ENCODE peak calls at places on chromosomes 1 and 21, in ten cellular contexts. E is GM12878, X is adrenal gland, J is body of pancreas, B is thyroid gland, C is heart left ventricle, N is HCT116, G is lower leg skin, S is uterus, P is ovary. Y is an unnamed sample.

GRCh38 chr1:1305300-1306069 is 2.2 kb downstream of the ACAP3 start:
- DNase-seq in E (no peak), X (peak), J (peak), B (peak), C (peak), N (no peak), G (peak), S (peak), P (peak), Y (peak)

GRCh38 chr1:194818674-194819073 is 1632.3 kb upstream of the B3GALT2 start:
- DNase-seq in E (no peak), X (no peak), J (no peak), B (no peak), C (no peak), N (no peak), G (no peak), S (no peak), P (no peak), Y (no peak)

GRCh38 chr1:11598461-11598860 is 55.8 kb downstream of the FBXO2 start:
- DNase-seq in E (no peak), X (no peak), J (no peak), B (no peak), C (no peak), N (no peak), G (no peak), S (no peak), P (no peak), Y (no peak)

GRCh38 chr1:155068599-155068998 is 5.1 kb downstream of the EFNA4 start:
- DNase-seq in E (no peak), X (no peak), J (no peak), B (no peak), C (no peak), N (no peak), G (no peak), S (no peak), P (no peak), Y (no peak)

GRCh38 chr1:166944186-166944967 is 31.0 kb downstream of the ILDR2 start:
- DNase-seq in E (no peak), X (no peak), J (no peak), B (no peak), C (no peak), N (no peak), G (no peak), S (no peak), P (no peak), Y (no peak)

GRCh38 chr1:212950243-212951057 is at the start of gene VASH2:
- DNase-seq in E (peak), X (peak), J (peak), B (peak), C (peak), N (peak), G (peak), S (peak), P (peak), Y (peak)

GRCh38 chr1:110476028-110476765 is 25.2 kb downstream of the PROK1 start:
- DNase-seq in E (no peak), X (no peak), J (no peak), B (peak), C (no peak), N (no peak), G (no peak), S (no peak), P (no peak), Y (no peak)

GRCh38 chr1:145977486-145978476 is 13.3 kb downstream of the POLR3GL start:
- DNase-seq in E (no peak), X (peak), J (peak), B (peak), C (no peak), N (peak), G (no peak), S (peak), P (peak), Y (no peak)

GRCh38 chr1:108034396-108034795 is 69.4 kb upstream of the VAV3 start:
- DNase-seq in E (no peak), X (no peak), J (no peak), B (no peak), C (no peak), N (no peak), G (no peak), S (no peak), P (no peak), Y (no peak)

GRCh38 chr1:103457856-103458255 is 67.6 kb upstream of the RNPC3 start:
- DNase-seq in E (no peak), X (no peak), J (no peak), B (no peak), C (no peak), N (no peak), G (no peak), S (no peak), P (no peak), Y (no peak)

GRCh38 chr1:183593356-183593755 is 3.1 kb upstream of the NCF2 start:
- DNase-seq in E (peak), X (no peak), J (peak), B (no peak), C (no peak), N (no peak), G (no peak), S (no peak), P (no peak), Y (no peak)

GRCh38 chr1:93442276-93442675 is 5.6 kb upstream of the FNBP1L start:
- DNase-seq in E (no peak), X (no peak), J (peak), B (no peak), C (no peak), N (no peak), G (no peak), S (no peak), P (no peak), Y (no peak)

GRCh38 chr1:2104621-2105427 is 54.6 kb downstream of the PRKCZ start:
- DNase-seq in E (no peak), X (no peak), J (peak), B (peak), C (peak), N (no peak), G (no peak), S (no peak), P (no peak), Y (no peak)

GRCh38 chr21:38980416-38981319 is 174.9 kb downstream of the ETS2 start:
- DNase-seq in E (no peak), X (no peak), J (no peak), B (no peak), C (no peak), N (no peak), G (no peak), S (no peak), P (no peak), Y (no peak)

GRCh38 chr1:43302721-43303476 is 2.1 kb downstream of the TIE1 start:
- DNase-seq in E (no peak), X (no peak), J (no peak), B (no peak), C (no peak), N (no peak), G (no peak), S (no peak), P (no peak), Y (no peak)

GRCh38 chr1:62436039-62436465 is 797 bp upstream of the USP1 start:
- DNase-seq in E (no peak), X (no peak), J (no peak), B (no peak), C (peak), N (no peak), G (no peak), S (no peak), P (peak), Y (peak)

GRCh38 chr1:86739901-86740507 is 35.6 kb downstream of the SH3GLB1 start:
- DNase-seq in E (peak), X (no peak), J (no peak), B (no peak), C (no peak), N (no peak), G (no peak), S (no peak), P (no peak), Y (no peak)

GRCh38 chr1:207935166-207935583 is 24.2 kb upstream of the CD34 start:
- DNase-seq in E (peak), X (no peak), J (no peak), B (no peak), C (no peak), N (no peak), G (no peak), S (no peak), P (no peak), Y (no peak)

GRCh38 chr21:42755766-42756579 is 102.6 kb downstream of the PDE9A start:
- DNase-seq in E (no peak), X (no peak), J (no peak), B (no peak), C (peak), N (no peak), G (no peak), S (no peak), P (no peak), Y (no peak)

GRCh38 chr1:164475834-164476233 is 83.2 kb upstream of the PBX1 start:
- DNase-seq in E (no peak), X (no peak), J (no peak), B (no peak), C (no peak), N (no peak), G (no peak), S (no peak), P (no peak), Y (no peak)

GRCh38 chr1:181097242-181097641 is 8.7 kb downstream of the IER5 start:
- DNase-seq in E (no peak), X (no peak), J (no peak), B (no peak), C (no peak), N (no peak), G (no peak), S (no peak), P (no peak), Y (no peak)

GRCh38 chr1:72037745-72038343 is 244.5 kb downstream of the NEGR1 start:
- DNase-seq in E (no peak), X (no peak), J (peak), B (peak), C (no peak), N (peak), G (no peak), S (no peak), P (no peak), Y (no peak)

GRCh38 chr1:227786673-227787512 is 28.6 kb upstream of the PRSS38 start:
- DNase-seq in E (no peak), X (peak), J (no peak), B (peak), C (no peak), N (no peak), G (peak), S (no peak), P (no peak), Y (no peak)

GRCh38 chr1:89632213-89633102 is 462 bp upstream of the LRRC8C start:
- DNase-seq in E (no peak), X (peak), J (peak), B (peak), C (peak), N (peak), G (peak), S (peak), P (peak), Y (peak)

GRCh38 chr1:150629115-150629928 is at the start of gene ENSA:
- DNase-seq in E (peak), X (peak), J (peak), B (peak), C (peak), N (peak), G (peak), S (peak), P (peak), Y (peak)
- TF ChIP-seq POLR2A in E (peak), X (peak), J (peak), B (peak), C (peak), N (peak), G (peak), S (peak), P (peak), Y (peak)

GRCh38 chr1:16212251-16212961 is at the start of gene ARHGEF19:
- DNase-seq in E (no peak), X (no peak), J (peak), B (peak), C (no peak), N (no peak), G (no peak), S (no peak), P (no peak), Y (no peak)
- TF ChIP-seq POLR2A in E (no peak), X (no peak), J (peak), B (peak), C (no peak), N (no peak), G (no peak), S (no peak), P (no peak), Y (no peak)

GRCh38 chr1:99265124-99265523 is 832 bp downstream of the PLPPR4 start:
- DNase-seq in E (no peak), X (no peak), J (no peak), B (no peak), C (no peak), N (no peak), G (no peak), S (no peak), P (no peak), Y (no peak)

GRCh38 chr1:99266731-99267130 is 2.4 kb downstream of the PLPPR4 start:
- DNase-seq in E (no peak), X (no peak), J (no peak), B (no peak), C (no peak), N (no peak), G (no peak), S (no peak), P (no peak), Y (no peak)

GRCh38 chr1:99269321-99269720 is 5.0 kb downstream of the PLPPR4 start:
- DNase-seq in E (no peak), X (no peak), J (no peak), B (no peak), C (no peak), N (no peak), G (no peak), S (no peak), P (no peak), Y (no peak)

GRCh38 chr1:99268021-99268420 is 3.7 kb downstream of the PLPPR4 start:
- DNase-seq in E (no peak), X (no peak), J (no peak), B (no peak), C (no peak), N (no peak), G (no peak), S (no peak), P (no peak), Y (no peak)

GRCh38 chr1:99264201-99265021 is at the start of gene PLPPR4:
- DNase-seq in E (no peak), X (peak), J (peak), B (peak), C (peak), N (peak), G (peak), S (peak), P (no peak), Y (peak)
- TF ChIP-seq POLR2A in E (no peak), X (no peak), J (no peak), B (no peak), C (no peak), N (no peak), G (no peak), S (no peak), P (no peak), Y (no peak)

GRCh38 chr1:192810253-192810880 is 1.5 kb downstream of the RGS2 start:
- DNase-seq in E (no peak), X (peak), J (peak), B (no peak), C (no peak), N (no peak), G (no peak), S (no peak), P (no peak), Y (no peak)

GRCh38 chr1:192811594-192812239 is 2.9 kb downstream of the RGS2 start:
- DNase-seq in E (no peak), X (no peak), J (no peak), B (no peak), C (no peak), N (no peak), G (no peak), S (no peak), P (no peak), Y (no peak)

GRCh38 chr1:192814805-192815204 is 6.0 kb downstream of the RGS2 start:
- DNase-seq in E (no peak), X (no peak), J (no peak), B (no peak), C (no peak), N (no peak), G (no peak), S (no peak), P (no peak), Y (no peak)

GRCh38 chr1:192809286-192810252 is 730 bp downstream of the RGS2 start:
- DNase-seq in E (no peak), X (peak), J (peak), B (no peak), C (no peak), N (no peak), G (no peak), S (peak), P (no peak), Y (no peak)

GRCh38 chr1:192812420-192813209 is 3.8 kb downstream of the RGS2 start:
- DNase-seq in E (no peak), X (no peak), J (no peak), B (no peak), C (no peak), N (no peak), G (no peak), S (no peak), P (no peak), Y (no peak)
- TF ChIP-seq POLR2A in E (no peak), X (peak), J (peak), B (no peak), C (no peak), N (no peak), G (no peak), S (no peak), P (no peak), Y (no peak)

DNA sequence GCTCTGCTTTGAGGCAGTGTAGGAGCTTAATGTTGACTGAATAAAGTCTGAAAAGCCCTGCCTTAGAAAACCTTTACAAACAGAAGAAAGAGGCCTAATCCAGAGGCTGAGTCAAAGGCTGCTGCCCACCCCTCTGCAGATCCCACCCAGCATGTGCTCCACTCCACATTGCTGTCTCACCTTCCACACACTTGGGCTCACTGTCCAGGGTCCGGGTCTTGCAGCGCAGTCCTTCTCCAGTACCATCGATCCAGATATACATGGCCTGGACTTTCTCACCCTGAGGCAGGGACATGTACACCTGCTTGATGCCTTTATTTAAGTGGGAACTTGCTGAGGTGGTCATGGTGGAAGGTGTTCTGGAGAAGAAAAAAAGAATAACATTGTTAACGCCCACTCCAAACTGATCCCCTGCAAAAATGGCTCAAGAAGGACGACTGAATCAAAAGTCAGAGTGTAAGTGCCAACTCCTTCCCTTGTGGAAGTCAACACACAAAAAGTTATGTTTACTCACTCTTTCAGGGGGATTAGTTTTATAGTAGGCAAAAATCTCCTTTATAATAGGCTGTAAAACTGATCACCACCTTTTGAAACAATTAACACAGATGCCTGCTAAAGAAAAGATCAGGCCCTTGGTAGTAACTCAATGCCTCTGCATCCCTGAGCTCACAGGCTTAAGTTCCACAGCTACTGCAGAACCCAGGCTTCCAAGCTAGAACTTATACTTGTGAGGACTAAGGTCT is 3.0 kb downstream of the GLUL start:
- DNase-seq in E (no peak), X (no peak), J (no peak), B (no peak), C (no peak), N (no peak), G (no peak), S (no peak), P (no peak), Y (no peak)
- TF ChIP-seq POLR2A in E (no peak), X (no peak), J (no peak), B (no peak), C (no peak), N (no peak), G (no peak), S (no peak), P (no peak), Y (no peak)

DNA sequence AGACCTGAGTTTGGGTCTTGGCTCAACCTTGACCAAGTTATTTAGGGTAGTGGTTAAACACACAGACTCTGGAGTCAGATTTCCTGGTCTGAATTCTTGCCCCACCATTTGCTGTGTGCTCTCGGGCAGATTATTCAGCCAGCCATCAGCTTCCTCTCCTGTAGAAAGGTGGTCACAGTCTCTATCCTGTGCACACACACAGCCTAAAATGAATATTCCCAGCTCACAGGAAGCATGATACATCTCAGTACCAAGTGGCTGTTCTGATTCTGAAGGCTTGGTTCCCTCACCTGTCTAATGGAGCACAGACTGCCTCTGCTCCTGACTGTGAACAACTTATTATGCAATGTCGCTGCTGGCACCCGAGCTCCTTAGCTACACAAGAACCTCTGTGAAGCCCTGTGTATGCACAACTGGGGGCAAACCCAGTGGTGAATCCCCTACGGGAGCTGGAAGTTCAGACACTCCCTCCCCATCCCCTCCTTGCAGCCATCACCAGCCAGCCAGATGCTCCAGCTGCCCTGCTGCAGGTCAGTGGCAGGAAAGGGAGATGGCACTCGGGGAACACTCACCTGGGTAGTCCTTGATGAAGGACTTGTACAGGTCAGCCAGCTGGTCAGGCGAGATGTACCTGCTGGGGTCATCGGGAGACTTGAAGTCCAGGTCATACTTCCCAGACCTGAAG is 13.6 kb downstream of the ENO1 start:
- DNase-seq in E (no peak), X (no peak), J (no peak), B (no peak), C (no peak), N (no peak), G (no peak), S (no peak), P (no peak), Y (no peak)
- TF ChIP-seq POLR2A in E (peak), X (no peak), J (no peak), B (no peak), C (no peak), N (no peak), G (no peak), S (no peak), P (no peak), Y (no peak)

DNA sequence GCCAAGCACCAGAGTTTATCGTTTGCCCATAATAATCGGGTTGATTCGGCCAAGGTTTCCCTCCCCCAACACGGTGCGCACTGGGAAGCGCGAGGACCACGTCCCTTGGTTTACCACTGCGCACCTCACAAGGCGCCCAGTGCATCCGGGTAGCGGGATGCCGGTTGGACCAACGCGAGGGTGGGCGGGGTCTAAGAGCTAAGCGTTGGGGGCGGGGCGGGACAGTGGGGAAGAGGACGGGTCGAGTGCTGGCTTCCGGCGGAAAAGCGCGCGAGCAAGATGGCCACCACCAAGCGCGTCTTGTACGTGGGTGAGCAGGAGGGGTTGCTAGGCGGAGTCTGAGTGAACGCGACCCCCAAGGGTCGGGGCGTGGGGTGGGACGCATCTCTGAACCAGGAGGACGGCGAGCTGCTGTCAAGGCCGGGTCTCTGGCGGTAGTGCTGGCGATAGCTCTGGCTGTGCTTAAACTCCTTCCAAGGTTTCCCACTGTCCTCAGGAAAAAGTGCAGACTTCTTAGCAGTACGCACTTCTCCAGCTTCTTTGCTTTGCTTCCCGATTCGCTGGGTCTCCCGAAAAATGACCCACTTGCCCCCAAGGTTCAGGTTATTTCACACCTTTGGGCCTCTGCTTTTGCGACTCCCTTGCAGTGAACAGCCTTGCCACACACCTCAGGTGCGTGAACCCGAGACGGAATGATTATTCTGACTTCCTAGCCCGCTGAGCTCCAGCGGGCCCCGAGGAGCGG is at the start of gene PPIE:
- DNase-seq in E (peak), X (peak), J (peak), B (peak), C (peak), N (peak), G (peak), S (peak), P (peak), Y (peak)
- TF ChIP-seq POLR2A in E (peak), X (no peak), J (peak), B (peak), C (no peak), N (peak), G (no peak), S (no peak), P (peak), Y (peak)

Y was measured in H54.